ENCODE peak calls at places on chromosomes 6 and 20, in four cellular contexts. O, R, J and P are unnamed samples.

GRCh38 chr6:126268087-126268486 is 71.8 kb upstream of the CENPW start:
- DNase-seq in O (no peak), R (no peak), J (no peak), P (no peak)

GRCh38 chr6:161066511-161066910 is 74.9 kb downstream of the MAP3K4 start:
- DNase-seq in O (no peak), R (no peak), J (no peak), P (no peak)

GRCh38 chr6:106488494-106489369 is 128.2 kb downstream of the CRYBG1 start:
- DNase-seq in O (no peak), R (no peak), J (no peak), P (no peak)

GRCh38 chr6:79149884-79150283 is 71.8 kb upstream of the PHIP start:
- DNase-seq in O (no peak), R (no peak), J (no peak), P (no peak)

GRCh38 chr20:9068896-9069663 is at the start of gene PLCB4:
- DNase-seq in O (no peak), R (no peak), J (peak; percentile 32), P (no peak)

GRCh38 chr6:34110610-34111009 is 35.3 kb downstream of the GRM4 start:
- DNase-seq in O (no peak), R (no peak), J (no peak), P (no peak)

GRCh38 chr6:12033770-12034169 is 21.7 kb downstream of the HIVEP1 start:
- DNase-seq in O (no peak), R (no peak), J (no peak), P (no peak)

GRCh38 chr6:85417336-85417735 is 32.5 kb upstream of the NT5E start:
- DNase-seq in O (no peak), R (no peak), J (no peak), P (no peak)

GRCh38 chr6:151239603-151240035 is at the start of gene AKAP12:
- DNase-seq in O (no peak), R (no peak), J (peak; percentile 66), P (no peak)

GRCh38 chr6:122200441-122200840 is 199.0 kb upstream of the HSF2 start:
- DNase-seq in O (no peak), R (no peak), J (no peak), P (no peak)